ENCODE peak calls at places on chromosome 10, in seven cellular contexts. V is DMS153; P is NCI-H460; F is H7; J is stromal cell of bone marrow; X is activated CD4-positive, alpha-beta T cell treated with anti-CD3 and anti-CD28 coated beads, Interleukin-2, amount 50 U/mL, for 4 hours; L is HEK293T. K is an unnamed sample.

GRCh38 chr10:84173543-84173942 is at the start of gene GPR15LG:
- DNase-seq in X (no peak), L (no peak), P (no peak), F (no peak), V (no peak), J (no peak), K (no peak)

GRCh38 chr10:84224411-84225028 is 824 bp downstream of the LRIT2 start:
- DNase-seq in V (no peak), P (no peak), X (no peak), F (peak), J (no peak), L (peak), K (peak)

GRCh38 chr10:61211468-61211867 is 241.7 kb downstream of the TMEM26 start:
- DNase-seq in P (no peak), J (no peak), L (no peak), F (no peak), X (no peak), V (no peak), K (no peak)

GRCh38 chr10:130924138-130924819 is 387.2 kb downstream of the TCERG1L start:
- DNase-seq in F (peak), J (no peak), L (peak), V (no peak), X (no peak), P (no peak), K (no peak)

GRCh38 chr10:63766766-63767505 is 245.7 kb downstream of the REEP3 start:
- DNase-seq in F (no peak), V (no peak), L (no peak), P (no peak), J (peak), X (no peak), K (no peak)

GRCh38 chr10:61628875-61629513 is 33.7 kb upstream of the CABCOCO1 start:
- DNase-seq in P (peak), X (no peak), L (no peak), J (peak), V (no peak), F (no peak), K (no peak)

GRCh38 chr10:18659784-18660561 is 742 bp downstream of the ARL5B start:
- DNase-seq in X (no peak), P (no peak), J (no peak), V (no peak), F (peak), L (peak), K (no peak)

GRCh38 chr10:112182808-112183328 is 697 bp downstream of the GPAM start:
- DNase-seq in X (no peak), L (no peak), P (no peak), V (no peak), F (peak), J (no peak), K (no peak)

GRCh38 chr10:104297697-104298660 is 29.0 kb downstream of the GSTO2 start:
- DNase-seq in J (no peak), F (peak), P (peak), V (no peak), L (peak), X (no peak), K (peak)

GRCh38 chr10:114499630-114500190 is 95.4 kb upstream of the AFAP1L2 start:
- DNase-seq in J (no peak), P (no peak), X (peak), F (no peak), L (no peak), V (peak), K (no peak)

GRCh38 chr10:132542086-132542775 is 4.6 kb downstream of the INPP5A start:
- DNase-seq in X (no peak), V (no peak), L (no peak), F (peak), J (no peak), P (no peak), K (no peak)

GRCh38 chr10:34172936-34173533 is 642.1 kb downstream of the PARD3 start:
- DNase-seq in V (no peak), X (no peak), L (no peak), J (no peak), P (no peak), F (no peak), K (no peak)

GRCh38 chr10:71392292-71392691 is 4.4 kb upstream of the CDH23 start:
- DNase-seq in F (no peak), X (no peak), P (no peak), L (no peak), V (no peak), J (no peak), K (no peak)

GRCh38 chr10:118213456-118213855 is 128.7 kb downstream of the FAM204A start:
- DNase-seq in L (no peak), X (no peak), F (no peak), P (no peak), J (no peak), V (no peak), K (no peak)

GRCh38 chr10:21969326-21970287 is 33.9 kb downstream of the DNAJC1 start:
- DNase-seq in X (no peak), F (no peak), J (no peak), V (no peak), L (no peak), P (no peak), K (no peak)